ENCODE peak calls at places on chromosomes 1 and 21, in six cellular contexts. G is transverse colon, Q is left ventricle myocardium inferior, Z is spleen, T is GM23248, N is neural progenitor cell. Y is an unnamed sample. For H3K9me3, the result is how much of the 10 kb centered on the place peaks cover.

GRCh38 chr1:24415910-24416665 is 486 bp downstream of the NIPAL3 start:
- DNase-seq in N (peak), Q (no peak), T (peak), G (no peak), Z (peak), Y (peak)

GRCh38 chr1:111959436-111959835 is 30.0 kb downstream of the KCND3 start:
- DNase-seq in Q (no peak), Z (peak), N (no peak), T (no peak), G (no peak), Y (no peak)

GRCh38 chr21:35743571-35743970 is 316.8 kb downstream of the SETD4 start:
- DNase-seq in Z (no peak), T (peak), Q (no peak), N (no peak), G (no peak), Y (no peak)

GRCh38 chr21:38997756-38998155 is 185.5 kb downstream of the PSMG1 start:
- DNase-seq in Q (no peak), N (no peak), Z (no peak), G (no peak), T (no peak), Y (no peak)

GRCh38 chr1:9289724-9290493 is 2.8 kb upstream of the SPSB1 start:
- DNase-seq in N (no peak), Z (no peak), T (peak), Q (peak), G (no peak), Y (no peak)

GRCh38 chr21:24290151-24290833 is 1317.0 kb downstream of the MRPL39 start:
- DNase-seq in G (no peak), N (no peak), Q (no peak), Z (no peak), T (no peak), Y (no peak)

GRCh38 chr1:29379438-29380073 is 143.2 kb downstream of the PTPRU start:
- DNase-seq in G (no peak), N (peak), T (peak), Q (no peak), Z (no peak), Y (no peak)

GRCh38 chr1:52288286-52288685 is 77.7 kb downstream of the CC2D1B start:
- DNase-seq in G (no peak), T (peak), Q (no peak), Z (no peak), N (no peak), Y (no peak)

GRCh38 chr1:201646623-201647022 is 107.7 kb downstream of the NAV1 start:
- DNase-seq in Q (no peak), T (no peak), Z (no peak), N (no peak), G (no peak), Y (no peak)

GRCh38 chr1:240308061-240308460 is 216.4 kb downstream of the FMN2 start:
- DNase-seq in N (no peak), Q (no peak), Z (no peak), T (no peak), G (no peak), Y (no peak)

GRCh38 chr21:30227633-30228404 is 11.9 kb upstream of the CLDN8 start:
- DNase-seq in G (no peak), Q (no peak), N (no peak), Z (no peak), T (peak), Y (peak)

GRCh38 chr1:165562576-165562975 is 18.8 kb downstream of the LRRC52 start:
- DNase-seq in G (no peak), T (peak), N (no peak), Z (no peak), Q (no peak), Y (no peak)

GRCh38 chr1:116721608-116722007 is 32.6 kb upstream of the CD2 start:
- DNase-seq in T (no peak), Z (no peak), G (no peak), Q (no peak), N (no peak), Y (no peak)

GRCh38 chr1:208688656-208689315 is 444.6 kb upstream of the PLXNA2 start:
- DNase-seq in N (no peak), Z (no peak), T (no peak), G (no peak), Q (no peak), Y (no peak)

GRCh38 chr21:45381865-45382697 is 22.9 kb upstream of the COL18A1 start:
- DNase-seq in Z (peak), N (no peak), G (no peak), T (no peak), Q (peak), Y (no peak)

GRCh38 chr1:235017719-235018118 is 110.9 kb downstream of the TOMM20 start:
- DNase-seq in Z (no peak), G (no peak), N (no peak), Q (no peak), T (peak), Y (no peak)

GRCh38 chr1:2198571-2198970 is 4.0 kb upstream of the FAAP20 start:
- DNase-seq in N (no peak), G (peak), T (no peak), Z (peak), Q (no peak), Y (peak)

GRCh38 chr1:100325415-100326324 is 26.6 kb upstream of the CDC14A start:
- DNase-seq in Z (no peak), G (no peak), T (no peak), N (no peak), Q (no peak), Y (no peak)

GRCh38 chr1:156584813-156585212 is 5.3 kb downstream of the TTC24 start:
- DNase-seq in Q (no peak), Z (no peak), N (peak), T (no peak), G (no peak), Y (no peak)

GRCh38 chr1:202126426-202126825 is 3.7 kb downstream of the GPR37L1 start:
- DNase-seq in Q (no peak), Z (no peak), T (no peak), G (no peak), N (no peak), Y (no peak)

GRCh38 chr1:113660053-113660452 is 99.2 kb downstream of the PHTF1 start:
- DNase-seq in N (no peak), Q (no peak), Z (no peak), G (no peak), T (no peak), Y (no peak)

GRCh38 chr1:93807301-93807930 is 71.6 kb downstream of the DNTTIP2 start:
- DNase-seq in Q (no peak), T (peak), N (peak), Z (no peak), G (no peak), Y (no peak)

GRCh38 chr1:11736746-11737639 is 1.1 kb downstream of the AGTRAP start:
- DNase-seq in G (peak), N (peak), T (peak), Z (peak), Q (peak), Y (peak)

GRCh38 chr1:155272466-155273133 is 704 bp downstream of the CLK2 start:
- DNase-seq in Q (no peak), N (no peak), Z (no peak), G (no peak), T (peak), Y (no peak)

GRCh38 chr1:19423130-19423529 is 62.2 kb downstream of the CAPZB start:
- DNase-seq in Z (no peak), T (peak), G (no peak), N (no peak), Q (no peak), Y (no peak)

GRCh38 chr1:38962560-38962959 is 20.9 kb upstream of the RHBDL2 start:
- DNase-seq in N (no peak), G (no peak), T (peak), Z (no peak), Q (no peak), Y (no peak)

GRCh38 chr1:218742478-218743260 is 397.5 kb downstream of the TGFB2 start:
- DNase-seq in N (no peak), Z (no peak), G (no peak), T (peak), Q (no peak), Y (no peak)

GRCh38 chr1:9675393-9675792 is 23.9 kb downstream of the PIK3CD start:
- DNase-seq in G (no peak), T (no peak), Q (no peak), Z (no peak), N (no peak), Y (no peak)

GRCh38 chr1:180234369-180235076 is 4.5 kb downstream of the LHX4 start:
- DNase-seq in G (peak), Z (no peak), Q (no peak), T (no peak), N (peak), Y (no peak)

GRCh38 chr1:207848234-207848633 is 62.7 kb downstream of the CD34 start:
- DNase-seq in Z (peak), T (peak), Q (peak), N (no peak), G (peak), Y (no peak)

GRCh38 chr1:221696045-221696444 is 45.8 kb downstream of the DUSP10 start:
- DNase-seq in G (no peak), Z (no peak), Q (no peak), N (no peak), T (peak), Y (no peak)

GRCh38 chr1:8211620-8212442 is 106.1 kb upstream of the SLC45A1 start:
- DNase-seq in N (no peak), G (peak), Z (no peak), T (peak), Q (no peak), Y (no peak)

GRCh38 chr1:96973605-96974004 is 252.0 kb downstream of the PTBP2 start:
- DNase-seq in Q (peak), N (no peak), T (no peak), G (no peak), Z (no peak), Y (no peak)

GRCh38 chr1:185279571-185279970 is 37.5 kb downstream of the IVNS1ABP start:
- DNase-seq in Q (no peak), G (no peak), Z (no peak), T (peak), N (no peak), Y (no peak)

GRCh38 chr1:89739013-89739843 is 81.6 kb upstream of the LRRC8D start:
- DNase-seq in Z (no peak), G (no peak), T (peak), Q (no peak), N (no peak), Y (no peak)

GRCh38 chr1:171852273-171852672 is 11.0 kb downstream of the DNM3 start:
- DNase-seq in T (peak), N (no peak), Z (no peak), Q (no peak), G (no peak), Y (no peak)

GRCh38 chr21:35222541-35222941 is 173.4 kb upstream of the RUNX1 start:
- DNase-seq in Z (no peak), Q (no peak), N (no peak), G (no peak), T (peak), Y (no peak)

GRCh38 chr1:112704908-112705627 is 1.9 kb downstream of the RHOC start:
- DNase-seq in G (peak), Q (peak), T (peak), N (peak), Z (peak), Y (peak)

GRCh38 chr1:164137273-164137947 is 421.6 kb upstream of the PBX1 start:
- DNase-seq in G (no peak), Z (no peak), N (peak), T (no peak), Q (no peak), Y (no peak)
- H3K9me3 ChIP-seq in G (under half), Z (under half), N (under half), T (under half), Q (under half), Y (under half)

DNA sequence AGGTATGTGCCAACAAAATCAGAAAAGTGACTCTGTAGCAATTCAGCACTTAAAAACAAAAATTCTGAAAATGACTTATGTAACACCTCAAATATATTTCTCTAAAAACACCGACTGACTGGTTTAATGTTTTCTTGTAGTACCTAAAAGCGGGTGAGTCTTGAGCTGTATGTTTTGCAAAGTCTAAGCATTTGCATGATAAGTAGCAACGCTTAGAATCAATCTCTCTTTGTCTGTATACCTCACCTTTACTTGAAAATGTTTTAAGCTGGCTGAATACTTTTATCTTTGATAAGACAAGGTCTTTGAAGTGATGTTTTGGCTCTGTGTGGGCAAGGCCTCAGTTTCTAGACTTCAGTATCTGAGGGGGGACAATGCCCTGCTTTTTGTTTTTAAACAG is 8.3 kb downstream of the ITPKB start:
- DNase-seq in T (no peak), Q (no peak), Z (no peak), G (no peak), N (no peak), Y (no peak)
- H3K4me3 ChIP-seq in T (no peak), Q (peak), Z (no peak), G (no peak), N (no peak), Y (no peak)

DNA sequence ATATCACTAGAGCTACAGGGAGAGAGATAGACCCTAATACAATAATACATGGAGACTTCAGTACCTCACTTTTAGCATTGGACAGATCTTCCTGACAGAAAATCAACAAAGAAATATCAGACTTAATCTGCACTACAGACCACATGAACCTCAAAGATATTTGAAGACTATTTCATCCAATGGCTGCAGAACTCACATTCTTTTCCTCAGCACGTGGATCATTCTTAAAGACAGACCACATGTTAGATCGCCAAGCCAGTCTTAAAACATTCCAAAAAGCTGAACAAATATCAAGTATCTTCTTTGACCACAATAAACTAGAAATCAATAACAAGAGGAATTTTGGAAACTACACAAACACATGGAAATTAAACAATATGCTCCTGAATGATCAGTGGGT is 576.0 kb downstream of the KIF26B start:
- DNase-seq in Z (no peak), T (no peak), Q (no peak), N (no peak), G (no peak), Y (no peak)
- H3K27ac ChIP-seq in Z (no peak), T (no peak), Q (no peak), N (no peak), G (no peak), Y (no peak)

GRCh38 chr1:192737311-192737710 is 71.5 kb upstream of the RGS2 start:
- DNase-seq in Z (no peak), N (no peak), T (no peak), Q (no peak), G (no peak), Y (no peak)

GRCh38 chr1:192735298-192735697 is 73.5 kb upstream of the RGS2 start:
- DNase-seq in G (no peak), Z (no peak), N (no peak), Q (no peak), T (no peak), Y (no peak)

GRCh38 chr1:192730206-192730605 is 78.6 kb upstream of the RGS2 start:
- DNase-seq in Z (no peak), Q (no peak), G (no peak), N (no peak), T (no peak), Y (no peak)

GRCh38 chr1:192729500-192729899 is 79.3 kb upstream of the RGS2 start:
- DNase-seq in Q (no peak), T (no peak), G (no peak), N (peak), Z (no peak), Y (no peak)

DNA sequence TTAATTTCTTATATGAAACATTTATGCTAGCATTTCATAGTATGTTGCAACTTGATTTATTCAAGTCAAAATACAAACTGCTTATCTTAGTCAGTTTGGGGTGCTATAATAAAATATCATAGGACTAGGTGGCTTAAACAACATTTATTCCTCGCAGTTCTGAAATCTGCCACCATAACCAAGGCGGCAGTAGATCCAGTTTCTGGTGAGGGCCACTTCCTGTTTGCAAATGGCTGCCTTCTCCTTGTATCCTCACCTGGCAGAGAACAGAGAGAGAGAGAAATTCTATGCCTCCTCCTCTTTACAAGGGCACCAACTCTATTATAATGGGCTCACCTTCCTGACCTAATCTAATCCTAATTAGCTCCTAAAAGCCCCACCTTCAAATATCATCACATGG is 76.1 kb upstream of the RGS2 start:
- DNase-seq in G (no peak), Q (no peak), Z (no peak), T (no peak), N (no peak), Y (no peak)
- H3K9me3 ChIP-seq in G (under half), Q (under half), Z (under half), T (under half), N (under half), Y (under half)

GRCh38 chr1:110673805-110674336 is 869 bp downstream of the KCNA3 start:
- DNase-seq in T (no peak), Q (no peak), N (no peak), G (no peak), Z (no peak), Y (no peak)
- H3K4me3 ChIP-seq in T (no peak), Q (peak), N (peak), G (peak), Z (peak), Y (peak)

GRCh38 chr1:212943393-212943710 is 7.0 kb upstream of the VASH2 start:
- DNase-seq in Z (no peak), T (no peak), N (no peak), Q (no peak), G (no peak), Y (no peak)

GRCh38 chr1:212945056-212945455 is 5.3 kb upstream of the VASH2 start:
- DNase-seq in T (no peak), N (no peak), G (no peak), Q (no peak), Z (no peak), Y (no peak)

GRCh38 chr1:212945761-212946160 is 4.6 kb upstream of the VASH2 start:
- DNase-seq in N (no peak), T (no peak), Q (no peak), G (no peak), Z (no peak), Y (no peak)

GRCh38 chr1:212942679-212943392 is 7.5 kb upstream of the VASH2 start:
- DNase-seq in N (no peak), G (no peak), Z (no peak), T (no peak), Q (no peak), Y (no peak)

DNA sequence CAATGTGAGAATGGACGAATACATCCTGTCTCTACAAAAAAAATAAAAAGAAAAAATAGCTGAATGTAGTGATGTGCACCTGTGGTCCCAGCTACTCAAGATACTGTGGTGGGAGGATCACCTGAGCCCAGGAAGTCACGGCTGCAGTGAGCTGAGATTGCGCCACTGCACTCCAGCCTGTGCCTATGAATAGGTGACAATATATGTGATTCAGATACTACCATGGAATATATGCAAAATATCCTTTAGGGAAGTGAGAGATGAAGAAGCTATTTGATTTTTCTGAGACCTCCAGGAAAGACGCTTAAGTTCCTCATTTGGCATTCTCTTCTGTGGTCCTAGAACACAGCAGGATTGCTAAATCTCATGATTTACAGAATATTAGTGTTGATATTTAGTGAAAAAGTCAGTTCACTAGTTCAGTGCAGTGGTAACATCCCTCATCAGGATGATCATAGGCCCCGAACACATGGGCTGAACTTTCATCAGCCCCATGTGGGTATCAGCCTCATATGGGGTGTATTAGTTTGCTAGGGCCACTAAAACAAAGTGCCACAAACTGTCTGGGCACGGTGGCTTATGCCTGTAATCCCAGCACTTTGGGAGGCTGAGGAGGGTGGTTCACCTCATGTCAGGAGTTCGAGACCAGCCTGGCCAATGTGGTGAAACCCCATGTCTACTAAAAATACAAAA is 6.0 kb upstream of the VASH2 start:
- DNase-seq in Z (no peak), G (no peak), T (no peak), N (no peak), Q (no peak), Y (no peak)
- H3K27ac ChIP-seq in Z (no peak), G (no peak), T (no peak), N (no peak), Q (no peak), Y (no peak)

DNA sequence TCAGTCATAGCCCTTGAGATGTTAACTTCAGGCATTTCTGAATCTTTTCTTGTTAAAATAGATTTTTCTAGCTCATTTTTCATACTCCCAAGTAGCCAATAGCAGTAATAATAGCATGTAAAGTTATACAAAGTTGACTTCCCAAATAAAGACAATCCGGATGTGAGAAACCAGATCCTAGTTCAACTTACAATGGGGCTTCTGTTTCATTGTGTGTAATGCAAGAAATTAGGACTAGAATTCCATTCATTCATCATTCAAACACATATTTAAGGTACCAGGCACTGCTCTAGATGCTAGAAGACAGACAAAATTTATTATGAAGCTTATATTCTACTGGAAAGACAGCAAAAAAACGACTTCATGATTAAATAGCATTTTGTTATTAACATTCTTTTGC is 240.3 kb downstream of the OLFM3 start:
- DNase-seq in G (no peak), Z (no peak), T (no peak), N (no peak), Q (no peak), Y (no peak)
- H3K9me3 ChIP-seq in G (under half), Z (under half), T (under half), N (under half), Q (under half), Y (under half)